ENCODE peak calls at places on chromosome 22, in nine cellular contexts. G, C, Q, P, A, K, I, J and U are unnamed samples.

GRCh38 chr22:46501701-46502100 is 35.7 kb downstream of the CELSR1 start:
- DNase-seq in G (peak), C (no peak), Q (no peak), P (no peak), A (no peak), K (no peak), I (no peak), J (no peak), U (peak)

GRCh38 chr22:44520695-44521094 is 22.7 kb upstream of the RTL6 start:
- DNase-seq in G (no peak), C (no peak), Q (no peak), P (no peak), A (no peak), K (no peak), I (no peak), J (no peak), U (peak)

GRCh38 chr22:36351921-36352774 is 35.6 kb downstream of the MYH9 start:
- DNase-seq in G (peak), C (no peak), Q (peak), P (no peak), A (no peak), K (no peak), I (no peak), J (no peak), U (no peak)

GRCh38 chr22:38792833-38793232 is 1.1 kb downstream of the DNAL4 start:
- DNase-seq in G (peak), C (no peak), Q (no peak), P (no peak), A (no peak), K (no peak), I (no peak), J (no peak), U (peak)

GRCh38 chr22:50189849-50190181 is 4.1 kb downstream of the TRABD start:
- DNase-seq in G (peak), C (no peak), Q (no peak), P (no peak), A (no peak), K (no peak), I (peak), J (peak), U (no peak)

GRCh38 chr22:11066458-11067285 is 4461.3 kb upstream of the OR11H1 start:
- DNase-seq in G (no peak), C (no peak), Q (peak), P (no peak), A (peak), K (no peak), I (no peak), J (no peak), U (no peak)

GRCh38 chr22:20833225-20833665 is 25.4 kb downstream of the PI4KA start:
- DNase-seq in G (no peak), C (no peak), Q (no peak), P (no peak), A (no peak), K (no peak), I (no peak), J (no peak), U (no peak)

GRCh38 chr22:44428941-44429615 is 69.0 kb downstream of the RTL6 start:
- DNase-seq in G (no peak), C (no peak), Q (no peak), P (no peak), A (no peak), K (no peak), I (no peak), J (no peak), U (no peak)

GRCh38 chr22:40367342-40367741 is 3.1 kb upstream of the SGSM3 start:
- DNase-seq in G (no peak), C (no peak), Q (no peak), P (no peak), A (no peak), K (no peak), I (no peak), J (no peak), U (no peak)

GRCh38 chr22:45206233-45206632 is 34.5 kb downstream of the KIAA0930 start:
- DNase-seq in G (no peak), C (no peak), Q (no peak), P (no peak), A (no peak), K (no peak), I (no peak), J (no peak), U (no peak)

GRCh38 chr22:39519681-39520053 is 695 bp upstream of the ATF4 start:
- DNase-seq in G (peak), C (no peak), Q (peak), P (peak), A (peak), K (peak), I (peak), J (peak), U (peak)

GRCh38 chr22:49749227-49749626 is 78.4 kb downstream of the BRD1 start:
- DNase-seq in G (no peak), C (no peak), Q (no peak), P (no peak), A (peak), K (no peak), I (no peak), J (no peak), U (no peak)

GRCh38 chr22:45290410-45290936 is 5.7 kb downstream of the UPK3A start:
- DNase-seq in G (peak), C (peak), Q (peak), P (peak), A (no peak), K (peak), I (no peak), J (no peak), U (peak)

GRCh38 chr22:21657020-21657360 is 8.8 kb upstream of the PPIL2 start:
- DNase-seq in G (no peak), C (no peak), Q (no peak), P (no peak), A (no peak), K (peak), I (no peak), J (no peak), U (no peak)

GRCh38 chr22:27667121-27667843 is 134.3 kb downstream of the MN1 start:
- DNase-seq in G (no peak), C (no peak), Q (no peak), P (peak), A (no peak), K (peak), I (no peak), J (no peak), U (no peak)

GRCh38 chr22:48429621-48430020 is 1398.1 kb downstream of the BRD1 start:
- DNase-seq in G (no peak), C (no peak), Q (no peak), P (no peak), A (no peak), K (no peak), I (no peak), J (no peak), U (no peak)

GRCh38 chr22:48432721-48433518 is 1394.8 kb downstream of the BRD1 start:
- DNase-seq in G (no peak), C (no peak), Q (no peak), P (no peak), A (no peak), K (no peak), I (no peak), J (no peak), U (peak)

GRCh38 chr22:48431536-48432315 is 1395.9 kb downstream of the BRD1 start:
- DNase-seq in G (no peak), C (no peak), Q (peak), P (no peak), A (no peak), K (no peak), I (no peak), J (no peak), U (no peak)

GRCh38 chr22:48428556-48429371 is 1398.9 kb downstream of the BRD1 start:
- DNase-seq in G (no peak), C (no peak), Q (no peak), P (no peak), A (no peak), K (no peak), I (no peak), J (no peak), U (peak)

DNA sequence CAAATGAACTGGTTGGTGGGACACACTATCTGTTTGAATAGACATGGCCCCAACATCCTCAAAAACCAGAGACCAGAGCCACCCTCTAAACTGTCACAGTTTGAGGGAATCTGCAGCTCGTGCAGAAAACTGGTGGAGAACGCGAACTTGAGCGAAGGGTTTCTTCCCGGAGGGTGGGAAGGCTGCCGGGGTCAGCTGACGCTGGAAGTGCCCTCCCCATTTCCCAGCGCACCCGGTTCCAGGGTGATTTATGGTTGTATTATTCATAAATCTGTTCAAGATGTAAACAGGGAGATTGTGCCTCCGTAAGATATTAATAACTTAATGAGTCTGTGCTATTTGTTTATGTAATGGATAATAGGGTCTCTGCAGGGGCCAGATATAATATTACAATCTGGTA is 1396.7 kb downstream of the BRD1 start:
- DNase-seq in G (no peak), C (no peak), Q (no peak), P (no peak), A (no peak), K (no peak), I (no peak), J (no peak), U (no peak)
- TF ChIP-seq EZH2phosphoT487 in G (no peak), C (no peak), Q (no peak), P (no peak), A (no peak), K (no peak), I (no peak), J (no peak), U (no peak)

GRCh38 chr22:23182289-23183106 is 2.2 kb downstream of the BCR start:
- DNase-seq in G (peak), C (no peak), Q (peak), P (peak), A (no peak), K (peak), I (peak), J (peak), U (peak)
- H3K27ac ChIP-seq in G (peak), C (no peak), Q (no peak), P (no peak), A (peak), K (no peak), I (peak), J (peak), U (no peak)

DNA sequence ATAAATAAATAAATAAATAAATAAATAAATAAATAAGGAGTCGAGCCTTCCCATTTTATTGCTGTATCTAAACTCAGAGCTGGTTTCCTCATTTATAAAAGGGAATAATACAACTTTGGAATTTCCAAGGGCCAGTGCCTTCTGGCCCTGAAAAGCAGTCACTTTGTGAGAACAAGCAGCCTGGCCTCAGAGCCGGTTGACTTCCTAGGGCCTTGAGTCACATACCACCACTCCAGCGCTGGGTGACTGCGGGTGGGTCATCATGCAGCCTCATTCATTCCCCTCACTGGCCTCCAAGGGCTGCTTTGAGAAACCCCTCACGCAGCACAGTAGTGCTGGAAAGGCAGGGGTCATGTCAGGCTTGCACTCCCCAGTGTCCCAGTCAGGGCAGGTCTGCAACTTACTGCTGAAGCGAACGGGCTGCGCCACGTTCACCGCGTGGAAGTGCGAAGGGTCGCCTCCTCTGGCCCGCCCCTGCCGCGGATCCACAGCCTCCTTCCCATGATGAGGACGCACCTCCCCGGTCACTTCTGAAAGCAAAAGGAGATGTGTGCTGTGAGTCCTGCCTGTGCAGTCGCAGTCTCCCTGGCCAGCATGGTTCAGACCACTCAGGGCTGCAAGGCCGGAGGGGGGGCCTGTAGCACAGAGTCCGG is 54.4 kb downstream of the DGCR2 start:
- DNase-seq in G (no peak), C (no peak), Q (no peak), P (no peak), A (no peak), K (no peak), I (no peak), J (no peak), U (no peak)
- TF ChIP-seq EZH2phosphoT487 in G (no peak), C (no peak), Q (no peak), P (no peak), A (no peak), K (no peak), I (no peak), J (no peak), U (no peak)

GRCh38 chr22:24440718-24441405 is 13.5 kb downstream of the ADORA2A start:
- DNase-seq in G (no peak), C (no peak), Q (no peak), P (no peak), A (peak), K (no peak), I (no peak), J (no peak), U (no peak)
- H3K27ac ChIP-seq in G (no peak), C (no peak), Q (no peak), P (no peak), A (peak), K (no peak), I (no peak), J (no peak), U (no peak)

GRCh38 chr22:42724062-42724461 is 3.4 kb upstream of the A4GALT start:
- DNase-seq in G (no peak), C (no peak), Q (no peak), P (no peak), A (no peak), K (no peak), I (no peak), J (no peak), U (no peak)
- TF ChIP-seq EZH2phosphoT487 in G (no peak), C (no peak), Q (no peak), P (no peak), A (no peak), K (no peak), I (no peak), J (no peak), U (no peak)

DNA sequence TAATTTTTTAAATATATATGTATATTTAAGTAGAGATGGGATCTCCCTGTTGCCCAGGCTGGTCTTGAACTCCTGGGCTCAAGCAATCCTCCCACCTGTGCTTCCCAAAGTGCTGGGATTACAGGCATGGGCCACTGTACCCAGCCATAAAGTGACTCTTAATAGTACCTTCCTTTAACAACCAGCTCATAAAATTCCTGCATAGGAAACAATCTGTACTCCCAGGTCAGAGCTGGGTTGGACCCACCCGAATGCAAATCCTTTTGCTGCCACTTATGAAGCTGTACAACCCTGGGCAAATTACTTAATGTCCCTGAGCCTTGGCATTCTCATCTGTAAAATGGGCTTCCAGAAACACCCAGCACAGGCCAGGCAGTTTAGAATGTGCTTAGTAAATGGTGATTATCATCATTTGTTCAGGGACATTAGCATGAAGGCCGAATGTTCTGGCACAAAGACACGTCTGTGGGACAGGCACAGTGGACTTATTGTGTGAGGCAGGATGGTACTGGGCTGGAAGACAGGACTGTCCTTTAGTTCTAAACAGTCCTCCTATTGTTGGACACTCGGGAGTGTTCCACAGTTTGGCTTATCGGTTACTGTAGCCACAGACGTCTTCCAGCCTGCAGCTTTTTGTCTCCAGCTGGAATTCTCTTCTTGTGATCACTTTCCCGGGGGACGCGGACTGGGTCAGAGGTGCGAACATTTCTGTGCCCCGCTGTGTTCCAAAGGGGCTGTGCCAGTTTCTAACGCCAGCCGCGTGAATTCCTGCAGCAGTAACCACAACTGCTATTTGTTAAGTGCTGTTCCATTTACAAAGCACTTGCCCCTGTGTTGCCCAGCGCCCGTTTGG is 6.0 kb downstream of the PDXP start:
- DNase-seq in G (no peak), C (no peak), Q (no peak), P (no peak), A (no peak), K (no peak), I (no peak), J (no peak), U (no peak)
- H3K27ac ChIP-seq in G (no peak), C (no peak), Q (no peak), P (no peak), A (no peak), K (no peak), I (no peak), J (no peak), U (no peak)

DNA sequence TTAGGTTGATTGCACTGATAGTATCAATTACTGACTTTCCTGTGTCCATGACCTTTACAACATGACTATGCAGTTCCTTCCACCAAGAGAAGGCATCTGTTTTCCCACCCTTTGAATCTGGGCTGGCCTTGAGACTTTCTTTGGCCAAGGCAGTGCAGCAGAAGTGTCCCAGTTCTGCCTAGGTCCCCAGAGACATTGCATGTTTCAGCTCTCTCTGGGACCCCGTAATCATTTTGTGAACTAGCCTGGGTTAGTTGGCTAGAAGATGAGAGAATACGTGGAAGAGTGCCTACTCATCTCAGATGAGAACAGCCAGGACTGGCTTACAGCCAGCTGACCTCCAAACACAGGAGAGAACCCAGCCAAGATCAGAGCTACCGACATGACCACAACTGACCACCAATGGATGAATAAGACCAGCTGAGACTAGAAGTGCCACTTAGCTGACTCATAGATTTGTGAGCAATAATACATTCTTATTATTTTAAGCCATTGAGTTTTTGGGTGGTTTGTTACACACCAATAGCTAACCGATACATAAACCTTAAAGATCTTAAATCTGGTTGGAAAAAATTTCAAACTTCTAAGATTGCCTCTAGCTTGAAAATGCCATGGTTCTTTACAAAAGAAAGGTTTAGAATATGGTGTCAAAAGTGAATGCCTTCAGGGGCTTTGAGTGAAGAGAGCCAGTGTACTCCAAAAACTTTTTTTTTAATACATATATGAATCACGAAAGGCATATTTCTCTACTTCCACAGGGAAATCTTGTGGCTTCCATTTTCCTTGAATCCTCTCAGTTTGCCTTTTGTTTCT is 145.2 kb downstream of the FBXO7 start:
- DNase-seq in G (peak), C (no peak), Q (no peak), P (no peak), A (no peak), K (no peak), I (no peak), J (no peak), U (peak)
- TF ChIP-seq EZH2phosphoT487 in G (no peak), C (no peak), Q (no peak), P (no peak), A (no peak), K (no peak), I (no peak), J (no peak), U (no peak)

DNA sequence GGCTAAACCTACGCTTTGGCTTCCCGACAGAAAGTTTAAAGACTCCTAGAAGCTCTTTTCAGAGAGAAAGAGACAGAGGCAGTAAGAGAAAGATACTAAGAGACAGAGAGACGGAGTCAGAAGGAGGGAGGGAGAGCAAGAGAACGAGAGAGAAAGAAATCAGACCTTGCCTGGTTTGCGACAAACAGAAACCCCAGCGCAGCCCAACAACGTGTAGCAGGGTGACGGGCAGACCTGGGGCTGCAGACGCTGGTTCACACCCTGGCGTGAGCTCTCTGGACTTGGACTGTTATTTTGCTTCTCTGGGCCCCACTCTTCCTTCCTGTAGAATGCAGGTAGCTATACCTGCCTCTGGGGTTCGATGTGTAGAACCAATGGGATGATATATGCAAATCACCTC is 244.4 kb upstream of the SYN3 start:
- DNase-seq in G (no peak), C (no peak), Q (no peak), P (no peak), A (no peak), K (peak), I (no peak), J (no peak), U (no peak)
- H3K27ac ChIP-seq in G (no peak), C (no peak), Q (peak), P (no peak), A (no peak), K (no peak), I (no peak), J (no peak), U (no peak)

GRCh38 chr22:32858957-32859356 is 57.5 kb downstream of the TIMP3 start:
- DNase-seq in G (no peak), C (no peak), Q (no peak), P (no peak), A (peak), K (no peak), I (no peak), J (no peak), U (peak)

GRCh38 chr22:32859743-32860142 is 58.2 kb downstream of the TIMP3 start:
- DNase-seq in G (no peak), C (no peak), Q (no peak), P (no peak), A (no peak), K (no peak), I (no peak), J (no peak), U (peak)

GRCh38 chr22:32862083-32862482 is 60.6 kb downstream of the TIMP3 start:
- DNase-seq in G (no peak), C (no peak), Q (no peak), P (no peak), A (no peak), K (no peak), I (no peak), J (no peak), U (peak)

GRCh38 chr22:32862936-32863661 is 61.6 kb downstream of the TIMP3 start:
- DNase-seq in G (no peak), C (no peak), Q (no peak), P (no peak), A (no peak), K (no peak), I (no peak), J (no peak), U (peak)

GRCh38 chr22:32861330-32861729 is 59.8 kb downstream of the TIMP3 start:
- DNase-seq in G (no peak), C (no peak), Q (no peak), P (no peak), A (no peak), K (no peak), I (no peak), J (no peak), U (peak)
- TF ChIP-seq EZH2phosphoT487 in G (no peak), C (no peak), Q (no peak), P (no peak), A (no peak), K (no peak), I (no peak), J (no peak), U (no peak)